ENCODE peak calls at places on chromosome 2, in eight cellular contexts. I is kidney, B is A549, D is heart left ventricle, R is IMR-90, T is NB4, X is adrenal gland, W is OCI-LY7. O is an unnamed sample.

GRCh38 chr2:136319227-136319626 is 201.3 kb upstream of the CXCR4 start:
- DNase-seq in W (no peak), X (no peak), T (peak; percentile 93), B (no peak), R (no peak), I (no peak), D (no peak), O (no peak)

GRCh38 chr2:43070039-43070438 is 156.4 kb downstream of the ZFP36L2 start:
- DNase-seq in T (no peak), W (no peak), B (no peak), I (peak; percentile 91), R (no peak), X (peak; percentile 79), D (peak; percentile 86), O (no peak)

GRCh38 chr2:59249441-59250330 is 1008.6 kb upstream of the FANCL start:
- DNase-seq in B (no peak), I (no peak), W (no peak), X (no peak), R (no peak), D (no peak), T (no peak), O (no peak)

GRCh38 chr2:176152350-176153181 is 1.2 kb downstream of the HOXD4 start:
- DNase-seq in I (no peak), T (no peak), W (no peak), X (no peak), B (no peak), R (no peak), D (no peak), O (no peak)

GRCh38 chr2:5693288-5694015 is 1.3 kb downstream of the SOX11 start:
- DNase-seq in B (no peak), X (no peak), W (no peak), D (no peak), I (no peak), T (no peak), R (peak; percentile 22), O (no peak)

GRCh38 chr2:63740943-63741342 is 100.8 kb upstream of the UGP2 start:
- DNase-seq in B (no peak), X (no peak), I (no peak), D (no peak), W (no peak), T (no peak), R (no peak), O (no peak)

GRCh38 chr2:178909507-178909906 is 102.3 kb upstream of the TTN start:
- DNase-seq in X (no peak), T (no peak), I (no peak), B (no peak), D (no peak), R (no peak), W (no peak), O (peak; percentile 70)

GRCh38 chr2:88016948-88017779 is 817 bp upstream of the RNU2-63P start:
- DNase-seq in X (peak; percentile 19), D (peak; percentile 20), R (no peak), W (no peak), B (peak; percentile 68), I (peak; percentile 85), T (peak; percentile 11), O (peak; percentile 30)

GRCh38 chr2:9018534-9018933 is 15.1 kb upstream of the MBOAT2 start:
- DNase-seq in I (no peak), W (no peak), B (no peak), X (no peak), R (no peak), D (no peak), T (no peak), O (no peak)

GRCh38 chr2:189427872-189428271 is 13.4 kb upstream of the WDR75 start:
- DNase-seq in X (no peak), I (no peak), B (no peak), R (no peak), W (no peak), T (no peak), D (no peak), O (no peak)

GRCh38 chr2:189540551-189540950 is 40.0 kb downstream of the SLC40A1 start:
- DNase-seq in B (no peak), I (no peak), W (no peak), T (no peak), D (no peak), R (no peak), X (no peak), O (no peak)

GRCh38 chr2:236691799-236692167 is 122.2 kb downstream of the ACKR3 start:
- DNase-seq in D (no peak), T (no peak), W (no peak), I (no peak), B (no peak), R (no peak), X (no peak), O (no peak)
- TF ChIP-seq CTCF in D (no peak), T (no peak), W (no peak), I (no peak), B (no peak), R (no peak), X (no peak), O (no peak)

GRCh38 chr2:36696533-36696932 is at the start of gene VIT:
- DNase-seq in R (no peak), I (no peak), X (no peak), T (peak; percentile 64), B (no peak), W (no peak), D (no peak), O (no peak)
- H3K4me3 ChIP-seq in R (peak within 1 kb of the TSS; percentile 40), I (no peak within 1 kb of the TSS), X (no peak within 1 kb of the TSS), T (peak within 1 kb of the TSS; percentile 76), B (no peak within 1 kb of the TSS), W (no peak within 1 kb of the TSS), D (peak within 1 kb of the TSS; percentile 37), O (no peak within 1 kb of the TSS)

DNA sequence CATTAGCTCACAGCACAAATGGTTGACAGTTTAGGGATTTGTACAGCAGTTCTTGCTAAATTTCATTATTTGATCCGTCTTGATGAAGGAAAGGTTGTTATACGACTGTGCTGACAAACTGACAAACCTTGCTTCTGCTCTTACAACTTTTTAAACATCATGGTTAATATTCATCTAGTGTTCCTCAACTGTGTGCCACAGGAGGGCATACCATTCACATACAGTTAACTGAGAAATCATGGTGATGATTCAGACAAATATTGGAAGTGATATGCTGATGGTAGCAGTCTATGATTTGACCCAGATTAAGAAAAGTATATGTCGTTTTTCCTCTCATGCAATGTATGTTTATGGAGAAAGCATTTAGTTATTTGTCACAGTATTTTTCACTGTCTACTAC is 129.8 kb upstream of the FSIP2 start:
- DNase-seq in I (no peak), W (peak; percentile 0), T (peak; percentile 8), B (no peak), R (no peak), X (no peak), D (no peak), O (no peak)
- TF ChIP-seq CTCF in I (peak; percentile 30), W (peak; percentile 25), T (no peak), B (peak; percentile 30), R (peak; percentile 3), X (peak; percentile 20), D (no peak), O (peak; percentile 35)

DNA sequence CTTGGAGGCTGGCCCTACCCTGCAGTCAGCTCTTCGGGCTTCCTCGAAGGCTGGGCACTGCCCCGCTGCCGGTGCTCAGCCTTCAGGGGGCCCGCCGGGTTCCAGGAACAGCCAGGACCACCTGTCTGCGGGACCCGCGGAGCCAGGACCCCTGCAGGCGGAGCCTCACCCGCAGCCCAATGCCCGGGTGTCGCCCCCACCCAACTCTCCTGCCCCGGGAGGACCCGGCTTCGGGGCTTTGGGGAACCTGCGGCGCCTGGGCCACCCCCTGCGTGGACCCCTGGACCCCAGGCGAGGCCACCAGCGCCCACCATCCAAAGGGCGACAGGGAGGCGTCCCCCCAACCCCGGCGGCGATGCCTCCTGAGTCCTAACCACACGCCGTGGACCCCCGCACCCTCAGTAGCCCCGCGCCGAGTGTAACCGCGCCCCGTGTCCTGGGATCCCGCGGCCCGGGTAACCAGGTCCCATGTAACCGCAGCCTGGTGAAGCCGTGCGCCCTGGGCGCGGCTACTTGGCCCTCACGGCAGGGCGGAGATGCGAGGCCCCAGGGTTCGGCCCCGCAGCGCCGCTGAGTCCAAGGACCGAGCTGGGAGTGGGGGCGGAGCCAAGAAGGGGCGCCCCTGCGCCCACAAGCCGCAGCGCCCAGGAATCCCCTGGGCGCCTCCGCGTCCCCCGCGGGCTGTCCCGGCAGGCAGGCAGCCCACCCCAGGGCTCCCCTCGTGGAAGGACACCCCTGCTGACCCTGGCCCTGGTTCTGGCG is 11.0 kb upstream of the UBE2F start:
- DNase-seq in T (no peak), B (no peak), D (no peak), W (no peak), X (no peak), I (no peak), R (no peak), O (no peak)
- H3K4me3 ChIP-seq in T (no peak overlapping the region), B (no peak overlapping the region), D (peak overlapping the region; percentile 29), W (no peak overlapping the region), X (no peak overlapping the region), I (no peak overlapping the region), R (peak overlapping the region; percentile 24), O (no peak overlapping the region)

GRCh38 chr2:126832038-126832437 is 66.7 kb upstream of the TEX51 start:
- DNase-seq in W (no peak), D (no peak), R (no peak), X (no peak), T (no peak), I (no peak), B (no peak), O (no peak)
- TF ChIP-seq CTCF in W (no peak), D (no peak), R (no peak), X (no peak), T (no peak), I (no peak), B (no peak), O (no peak)

GRCh38 chr2:61534926-61535325 is 3.2 kb downstream of the XPO1 start:
- DNase-seq in W (no peak), X (no peak), D (no peak), I (no peak), R (peak; percentile 3), B (no peak), T (no peak), O (no peak)
- H3K4me3 ChIP-seq in W (peak overlapping the region; percentile 84), X (no peak overlapping the region), D (peak overlapping the region; percentile 4), I (peak overlapping the region; percentile 97), R (peak overlapping the region; percentile 83), B (peak overlapping the region; percentile 83), T (peak overlapping the region; percentile 91), O (peak overlapping the region; percentile 75)

O was measured in LNCaP clone FGC.